ENCODE peak calls at places on chromosomes 7 and 10, in four cellular contexts. Y, I, K and L are unnamed samples.

GRCh38 chr7:74405191-74405898 is 48.4 kb upstream of the GTF2IRD1 start:
- DNase-seq in Y (peak), K (no peak), I (peak), L (peak)

GRCh38 chr7:23383225-23383624 is 84.1 kb downstream of the MALSU1 start:
- DNase-seq in I (no peak), K (no peak), Y (no peak), L (no peak)

GRCh38 chr10:78184851-78185692 is 151.4 kb downstream of the RPS24 start:
- DNase-seq in Y (no peak), I (no peak), K (no peak), L (no peak)

GRCh38 chr7:107959527-107959898 is 43.4 kb downstream of the LAMB1 start:
- DNase-seq in K (no peak), I (no peak), Y (peak), L (no peak)

GRCh38 chr7:47725031-47725780 is 143.3 kb upstream of the TNS3 start:
- DNase-seq in Y (no peak), K (peak), I (no peak), L (no peak)

GRCh38 chr7:14836571-14837189 is 65.9 kb downstream of the DGKB start:
- DNase-seq in Y (peak), I (no peak), K (no peak), L (no peak)

GRCh38 chr10:74018241-74018640 is 20.3 kb downstream of the VCL start:
- DNase-seq in I (no peak), Y (no peak), K (peak), L (no peak)

GRCh38 chr7:133978502-133979295 is 148.4 kb upstream of the LRGUK start:
- DNase-seq in K (no peak), I (no peak), Y (no peak), L (no peak)

GRCh38 chr10:130138479-130138866 is 2.3 kb downstream of the GLRX3 start:
- DNase-seq in Y (no peak), I (no peak), K (peak), L (peak)

GRCh38 chr7:102140952-102141370 is 145.7 kb upstream of the SH2B2 start:
- DNase-seq in K (no peak), I (no peak), Y (no peak), L (no peak)

GRCh38 chr7:102138676-102139075 is 148.0 kb upstream of the SH2B2 start:
- DNase-seq in K (no peak), Y (no peak), I (no peak), L (no peak)
- TF ChIP-seq FOXJ3 in K (no peak), Y (no peak), I (no peak), L (no peak)

DNA sequence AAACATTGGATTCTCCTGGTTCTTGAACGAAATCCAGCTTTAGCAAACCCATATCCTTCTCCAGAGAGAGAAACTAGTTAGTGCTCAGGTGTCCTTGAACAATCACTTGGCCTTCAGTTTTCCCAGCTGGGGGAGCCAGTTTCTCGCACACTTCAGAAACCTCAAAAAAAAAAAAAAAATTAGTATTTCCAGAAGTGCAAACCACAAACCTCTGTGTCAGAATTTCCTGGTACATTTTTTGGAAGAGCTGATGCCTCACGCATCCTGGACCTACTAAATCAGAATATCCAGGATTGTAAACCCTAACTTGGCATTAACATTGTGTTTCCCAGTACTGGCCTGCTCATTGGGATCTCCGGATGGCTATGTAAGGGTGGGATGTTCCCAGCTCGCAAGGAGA is 143.4 kb upstream of the EGR2 start:
- DNase-seq in K (no peak), Y (no peak), I (no peak), L (no peak)
- TF ChIP-seq FOXJ3 in K (no peak), Y (no peak), I (no peak), L (no peak)

GRCh38 chr7:3404490-3404889 is 103.4 kb downstream of the SDK1 start:
- DNase-seq in K (no peak), Y (no peak), I (peak), L (no peak)
- TF ChIP-seq FOXJ3 in K (no peak), Y (no peak), I (peak), L (no peak)

DNA sequence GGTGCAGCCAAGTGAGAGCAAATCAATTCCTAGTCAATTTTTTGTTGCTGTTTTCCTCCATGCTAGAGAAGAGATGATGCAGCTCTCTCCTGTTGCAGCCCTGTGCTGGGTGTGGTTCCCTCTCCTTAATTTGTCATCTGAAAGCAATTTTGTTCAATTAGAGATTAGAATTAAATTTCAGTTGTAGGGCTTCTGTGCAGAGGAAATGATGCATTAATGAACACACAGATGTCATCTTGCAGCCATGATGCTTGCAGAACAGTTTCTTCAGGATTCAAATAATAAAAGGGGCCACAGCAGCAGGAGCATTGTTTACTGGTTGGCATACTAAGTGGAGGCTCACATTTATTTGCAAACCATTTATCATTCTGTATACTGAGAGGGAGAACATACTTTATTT is 266.0 kb downstream of the AUTS2 start:
- DNase-seq in K (no peak), I (peak), Y (no peak), L (no peak)
- TF ChIP-seq FOXJ3 in K (no peak), I (peak), Y (no peak), L (no peak)

GRCh38 chr10:121240556-121240955 is 357.7 kb downstream of the FGFR2 start:
- DNase-seq in Y (no peak), I (no peak), K (no peak), L (no peak)
- TF ChIP-seq FOXJ3 in Y (no peak), I (no peak), K (no peak), L (no peak)

DNA sequence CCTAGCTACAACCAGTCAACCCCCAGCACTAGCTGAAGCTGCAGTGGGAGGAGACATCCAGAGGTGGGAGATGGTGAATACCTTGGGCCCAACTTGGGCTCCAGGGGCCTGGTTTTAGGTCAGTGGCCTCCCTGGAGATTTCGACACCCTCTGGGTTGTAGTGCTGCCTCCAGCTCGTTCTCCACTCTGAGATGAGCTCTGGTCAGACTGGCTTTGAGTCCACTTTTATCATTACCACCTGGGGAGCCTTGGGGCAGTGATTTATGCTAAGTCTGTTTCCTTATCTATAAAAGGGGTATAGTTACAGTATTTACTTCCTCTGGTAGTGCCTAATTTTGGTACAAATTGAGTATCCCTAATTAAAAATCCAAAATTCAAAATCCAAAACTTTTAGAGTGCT is 22.8 kb downstream of the PPIA start:
- DNase-seq in Y (no peak), K (no peak), I (peak), L (no peak)
- TF ChIP-seq FOXJ3 in Y (no peak), K (no peak), I (no peak), L (no peak)

GRCh38 chr10:72156223-72156622 is 59.6 kb upstream of the ANAPC16 start:
- DNase-seq in K (no peak), Y (no peak), I (no peak), L (no peak)

GRCh38 chr10:72162978-72163377 is 52.8 kb upstream of the ANAPC16 start:
- DNase-seq in K (no peak), I (no peak), Y (no peak), L (no peak)

GRCh38 chr10:72152286-72152685 is 63.5 kb upstream of the ANAPC16 start:
- DNase-seq in Y (no peak), K (no peak), I (no peak), L (no peak)

DNA sequence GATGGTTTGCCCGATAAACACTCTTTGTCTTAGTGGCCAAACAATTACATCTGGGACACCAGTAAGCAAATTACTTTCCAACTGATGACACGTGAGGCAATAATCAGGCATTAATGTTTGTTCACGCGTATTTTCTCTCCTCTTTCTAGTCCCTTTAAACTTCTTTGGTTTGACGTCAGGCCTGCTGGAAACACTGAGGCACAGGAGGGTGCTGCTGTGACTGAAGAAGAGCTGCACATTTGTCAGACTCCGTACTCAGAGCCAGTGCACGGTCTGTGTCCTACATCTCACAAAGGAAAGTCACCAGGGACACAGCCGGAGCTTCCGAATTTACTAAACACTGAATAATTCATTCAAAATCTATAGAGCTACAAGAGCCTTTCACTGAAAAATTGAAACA is 57.6 kb upstream of the ANAPC16 start:
- DNase-seq in K (no peak), Y (no peak), I (no peak), L (no peak)
- TF ChIP-seq FOXJ3 in K (no peak), Y (no peak), I (no peak), L (no peak)

GRCh38 chr10:27724287-27724686 is 21.3 kb downstream of the MKX start:
- DNase-seq in K (no peak), Y (no peak), I (no peak), L (no peak)
- TF ChIP-seq FOXJ3 in K (no peak), Y (no peak), I (no peak), L (no peak)